ENCODE peak calls at places on chromosomes 11 and 22, in nine cellular contexts. One of them, this sample, is unnamed.

GRCh38 chr22:42439021-42439420 is 6.8 kb upstream of the NFAM1 start:
- DNase-seq in activated naive CD4-positive, alpha-beta T cell: no peak
- DNase-seq in transverse colon: no peak
- DNase-seq in AG09319: no peak
- DNase-seq in mucosa of descending colon: no peak
- DNase-seq in CD4-positive, alpha-beta T cell: no peak
- DNase-seq in NCI-H748 treated with DMSO at 0.1 percent for 48 hours: no peak
- DNase-seq in neural crest cell: no peak
- DNase-seq in effector memory CD8-positive, alpha-beta T cell: no peak
- DNase-seq in this sample: no peak

GRCh38 chr22:39239561-39240423 is 5.0 kb downstream of the PDGFB start:
- DNase-seq in activated naive CD4-positive, alpha-beta T cell: no peak
- DNase-seq in transverse colon: peak
- DNase-seq in AG09319: no peak
- DNase-seq in mucosa of descending colon: peak
- DNase-seq in CD4-positive, alpha-beta T cell: no peak
- DNase-seq in NCI-H748 treated with DMSO at 0.1 percent for 48 hours: peak
- DNase-seq in neural crest cell: no peak
- DNase-seq in effector memory CD8-positive, alpha-beta T cell: no peak
- DNase-seq in this sample: no peak

GRCh38 chr22:49735411-49736311 is 92.0 kb downstream of the BRD1 start:
- DNase-seq in activated naive CD4-positive, alpha-beta T cell: no peak
- DNase-seq in transverse colon: no peak
- DNase-seq in AG09319: no peak
- DNase-seq in mucosa of descending colon: no peak
- DNase-seq in CD4-positive, alpha-beta T cell: no peak
- DNase-seq in NCI-H748 treated with DMSO at 0.1 percent for 48 hours: no peak
- DNase-seq in neural crest cell: peak
- DNase-seq in effector memory CD8-positive, alpha-beta T cell: no peak
- DNase-seq in this sample: no peak

GRCh38 chr11:95884364-95884763 is 39.5 kb downstream of the MTMR2 start:
- DNase-seq in activated naive CD4-positive, alpha-beta T cell: no peak
- DNase-seq in transverse colon: no peak
- DNase-seq in AG09319: no peak
- DNase-seq in mucosa of descending colon: no peak
- DNase-seq in CD4-positive, alpha-beta T cell: no peak
- DNase-seq in NCI-H748 treated with DMSO at 0.1 percent for 48 hours: no peak
- DNase-seq in neural crest cell: no peak
- DNase-seq in effector memory CD8-positive, alpha-beta T cell: no peak
- DNase-seq in this sample: peak

GRCh38 chr22:49671331-49672012 is 156.2 kb downstream of the BRD1 start:
- DNase-seq in activated naive CD4-positive, alpha-beta T cell: no peak
- DNase-seq in transverse colon: no peak
- DNase-seq in AG09319: no peak
- DNase-seq in mucosa of descending colon: no peak
- DNase-seq in CD4-positive, alpha-beta T cell: no peak
- DNase-seq in NCI-H748 treated with DMSO at 0.1 percent for 48 hours: no peak
- DNase-seq in neural crest cell: no peak
- DNase-seq in effector memory CD8-positive, alpha-beta T cell: no peak
- DNase-seq in this sample: no peak

GRCh38 chr11:46984987-46985386 is 48.4 kb downstream of the CSTPP1 start:
- DNase-seq in activated naive CD4-positive, alpha-beta T cell: no peak
- DNase-seq in transverse colon: no peak
- DNase-seq in AG09319: no peak
- DNase-seq in mucosa of descending colon: no peak
- DNase-seq in CD4-positive, alpha-beta T cell: no peak
- DNase-seq in NCI-H748 treated with DMSO at 0.1 percent for 48 hours: no peak
- DNase-seq in neural crest cell: no peak
- DNase-seq in effector memory CD8-positive, alpha-beta T cell: no peak
- DNase-seq in this sample: no peak

GRCh38 chr11:17098038-17098437 is 20.6 kb upstream of the RPS13 start:
- DNase-seq in activated naive CD4-positive, alpha-beta T cell: no peak
- DNase-seq in transverse colon: no peak
- DNase-seq in AG09319: no peak
- DNase-seq in mucosa of descending colon: no peak
- DNase-seq in CD4-positive, alpha-beta T cell: no peak
- DNase-seq in NCI-H748 treated with DMSO at 0.1 percent for 48 hours: no peak
- DNase-seq in neural crest cell: no peak
- DNase-seq in effector memory CD8-positive, alpha-beta T cell: no peak
- DNase-seq in this sample: no peak

GRCh38 chr11:60993611-60994010 is 22.1 kb downstream of the CD6 start:
- DNase-seq in activated naive CD4-positive, alpha-beta T cell: no peak
- DNase-seq in transverse colon: no peak
- DNase-seq in AG09319: no peak
- DNase-seq in mucosa of descending colon: no peak
- DNase-seq in CD4-positive, alpha-beta T cell: no peak
- DNase-seq in NCI-H748 treated with DMSO at 0.1 percent for 48 hours: no peak
- DNase-seq in neural crest cell: no peak
- DNase-seq in effector memory CD8-positive, alpha-beta T cell: no peak
- DNase-seq in this sample: no peak

GRCh38 chr11:122681731-122682130 is 26.2 kb downstream of the UBASH3B start:
- DNase-seq in activated naive CD4-positive, alpha-beta T cell: no peak
- DNase-seq in transverse colon: no peak
- DNase-seq in AG09319: no peak
- DNase-seq in mucosa of descending colon: no peak
- DNase-seq in CD4-positive, alpha-beta T cell: no peak
- DNase-seq in NCI-H748 treated with DMSO at 0.1 percent for 48 hours: no peak
- DNase-seq in neural crest cell: no peak
- DNase-seq in effector memory CD8-positive, alpha-beta T cell: no peak
- DNase-seq in this sample: no peak

GRCh38 chr11:76654310-76654851 is 16.2 kb downstream of the LRRC32 start:
- DNase-seq in activated naive CD4-positive, alpha-beta T cell: no peak
- DNase-seq in transverse colon: peak
- DNase-seq in AG09319: peak
- DNase-seq in mucosa of descending colon: no peak
- DNase-seq in CD4-positive, alpha-beta T cell: no peak
- DNase-seq in NCI-H748 treated with DMSO at 0.1 percent for 48 hours: no peak
- DNase-seq in neural crest cell: no peak
- DNase-seq in effector memory CD8-positive, alpha-beta T cell: no peak
- DNase-seq in this sample: no peak

GRCh38 chr11:14318581-14318981 is 40.4 kb downstream of the RRAS2 start:
- DNase-seq in activated naive CD4-positive, alpha-beta T cell: no peak
- DNase-seq in transverse colon: no peak
- DNase-seq in AG09319: no peak
- DNase-seq in mucosa of descending colon: no peak
- DNase-seq in CD4-positive, alpha-beta T cell: no peak
- DNase-seq in NCI-H748 treated with DMSO at 0.1 percent for 48 hours: no peak
- DNase-seq in neural crest cell: no peak
- DNase-seq in effector memory CD8-positive, alpha-beta T cell: no peak
- DNase-seq in this sample: no peak

GRCh38 chr11:75056806-75057205 is 39.9 kb downstream of the OR2AT4 start:
- DNase-seq in activated naive CD4-positive, alpha-beta T cell: no peak
- DNase-seq in transverse colon: no peak
- DNase-seq in AG09319: no peak
- DNase-seq in mucosa of descending colon: no peak
- DNase-seq in CD4-positive, alpha-beta T cell: no peak
- DNase-seq in NCI-H748 treated with DMSO at 0.1 percent for 48 hours: no peak
- DNase-seq in neural crest cell: no peak
- DNase-seq in effector memory CD8-positive, alpha-beta T cell: no peak
- DNase-seq in this sample: no peak

GRCh38 chr11:75562836-75563484 is 907 bp downstream of the SERPINH1 start:
- DNase-seq in activated naive CD4-positive, alpha-beta T cell: no peak
- DNase-seq in transverse colon: peak
- DNase-seq in AG09319: no peak
- DNase-seq in mucosa of descending colon: no peak
- DNase-seq in CD4-positive, alpha-beta T cell: no peak
- DNase-seq in NCI-H748 treated with DMSO at 0.1 percent for 48 hours: no peak
- DNase-seq in neural crest cell: peak
- DNase-seq in effector memory CD8-positive, alpha-beta T cell: no peak
- DNase-seq in this sample: no peak

GRCh38 chr11:57772562-57772961 is 11.0 kb downstream of the CTNND1 start:
- DNase-seq in activated naive CD4-positive, alpha-beta T cell: no peak
- DNase-seq in transverse colon: no peak
- DNase-seq in AG09319: no peak
- DNase-seq in mucosa of descending colon: no peak
- DNase-seq in CD4-positive, alpha-beta T cell: no peak
- DNase-seq in NCI-H748 treated with DMSO at 0.1 percent for 48 hours: no peak
- DNase-seq in neural crest cell: no peak
- DNase-seq in effector memory CD8-positive, alpha-beta T cell: no peak
- DNase-seq in this sample: no peak

GRCh38 chr11:130314184-130314748 is 451 bp downstream of the ZBTB44 start:
- DNase-seq in activated naive CD4-positive, alpha-beta T cell: peak
- DNase-seq in transverse colon: peak
- DNase-seq in AG09319: no peak
- DNase-seq in mucosa of descending colon: peak
- DNase-seq in CD4-positive, alpha-beta T cell: peak
- DNase-seq in NCI-H748 treated with DMSO at 0.1 percent for 48 hours: no peak
- DNase-seq in neural crest cell: peak
- DNase-seq in effector memory CD8-positive, alpha-beta T cell: peak
- DNase-seq in this sample: no peak

GRCh38 chr22:19607198-19608113 is 83.2 kb upstream of the CLDN5 start:
- DNase-seq in activated naive CD4-positive, alpha-beta T cell: peak
- DNase-seq in transverse colon: peak
- DNase-seq in AG09319: no peak
- DNase-seq in mucosa of descending colon: peak
- DNase-seq in CD4-positive, alpha-beta T cell: peak
- DNase-seq in NCI-H748 treated with DMSO at 0.1 percent for 48 hours: peak
- DNase-seq in neural crest cell: no peak
- DNase-seq in effector memory CD8-positive, alpha-beta T cell: no peak
- DNase-seq in this sample: no peak

GRCh38 chr11:65419460-65419772 is 3.2 kb upstream of the NEAT1 start:
- DNase-seq in activated naive CD4-positive, alpha-beta T cell: no peak
- DNase-seq in transverse colon: peak
- DNase-seq in AG09319: no peak
- DNase-seq in mucosa of descending colon: peak
- DNase-seq in CD4-positive, alpha-beta T cell: no peak
- DNase-seq in NCI-H748 treated with DMSO at 0.1 percent for 48 hours: no peak
- DNase-seq in neural crest cell: no peak
- DNase-seq in effector memory CD8-positive, alpha-beta T cell: no peak
- DNase-seq in this sample: no peak

GRCh38 chr22:37629928-37630327 is 9.5 kb upstream of the SH3BP1 start:
- DNase-seq in activated naive CD4-positive, alpha-beta T cell: no peak
- DNase-seq in transverse colon: no peak
- DNase-seq in AG09319: no peak
- DNase-seq in mucosa of descending colon: no peak
- DNase-seq in CD4-positive, alpha-beta T cell: no peak
- DNase-seq in NCI-H748 treated with DMSO at 0.1 percent for 48 hours: no peak
- DNase-seq in neural crest cell: no peak
- DNase-seq in effector memory CD8-positive, alpha-beta T cell: no peak
- DNase-seq in this sample: no peak

GRCh38 chr11:11740081-11740702 is 101.6 kb upstream of the USP47 start:
- DNase-seq in activated naive CD4-positive, alpha-beta T cell: no peak
- DNase-seq in transverse colon: no peak
- DNase-seq in AG09319: no peak
- DNase-seq in mucosa of descending colon: no peak
- DNase-seq in CD4-positive, alpha-beta T cell: no peak
- DNase-seq in NCI-H748 treated with DMSO at 0.1 percent for 48 hours: peak
- DNase-seq in neural crest cell: no peak
- DNase-seq in effector memory CD8-positive, alpha-beta T cell: no peak
- DNase-seq in this sample: peak

GRCh38 chr22:46514592-46515207 is 22.7 kb downstream of the CELSR1 start:
- DNase-seq in activated naive CD4-positive, alpha-beta T cell: no peak
- DNase-seq in transverse colon: no peak
- DNase-seq in AG09319: no peak
- DNase-seq in mucosa of descending colon: no peak
- DNase-seq in CD4-positive, alpha-beta T cell: no peak
- DNase-seq in NCI-H748 treated with DMSO at 0.1 percent for 48 hours: no peak
- DNase-seq in neural crest cell: no peak
- DNase-seq in effector memory CD8-positive, alpha-beta T cell: no peak
- DNase-seq in this sample: peak

GRCh38 chr11:18720811-18721575 is 5.0 kb downstream of the IGSF22 start:
- DNase-seq in activated naive CD4-positive, alpha-beta T cell: peak
- DNase-seq in transverse colon: peak
- DNase-seq in AG09319: no peak
- DNase-seq in mucosa of descending colon: peak
- DNase-seq in CD4-positive, alpha-beta T cell: peak
- DNase-seq in NCI-H748 treated with DMSO at 0.1 percent for 48 hours: peak
- DNase-seq in neural crest cell: peak
- DNase-seq in effector memory CD8-positive, alpha-beta T cell: peak
- DNase-seq in this sample: no peak

GRCh38 chr11:210122-210802 is 2.8 kb downstream of the RIC8A start:
- DNase-seq in activated naive CD4-positive, alpha-beta T cell: no peak
- DNase-seq in transverse colon: no peak
- DNase-seq in AG09319: no peak
- DNase-seq in mucosa of descending colon: no peak
- DNase-seq in CD4-positive, alpha-beta T cell: no peak
- DNase-seq in NCI-H748 treated with DMSO at 0.1 percent for 48 hours: no peak
- DNase-seq in neural crest cell: no peak
- DNase-seq in effector memory CD8-positive, alpha-beta T cell: no peak
- DNase-seq in this sample: no peak

GRCh38 chr22:45731041-45731797 is 59.6 kb downstream of the ATXN10 start:
- DNase-seq in activated naive CD4-positive, alpha-beta T cell: no peak
- DNase-seq in transverse colon: peak
- DNase-seq in AG09319: no peak
- DNase-seq in mucosa of descending colon: no peak
- DNase-seq in CD4-positive, alpha-beta T cell: no peak
- DNase-seq in NCI-H748 treated with DMSO at 0.1 percent for 48 hours: no peak
- DNase-seq in neural crest cell: no peak
- DNase-seq in effector memory CD8-positive, alpha-beta T cell: no peak
- DNase-seq in this sample: no peak

GRCh38 chr22:27206001-27206746 is 548.8 kb downstream of the MIAT start:
- DNase-seq in activated naive CD4-positive, alpha-beta T cell: no peak
- DNase-seq in transverse colon: no peak
- DNase-seq in AG09319: no peak
- DNase-seq in mucosa of descending colon: no peak
- DNase-seq in CD4-positive, alpha-beta T cell: no peak
- DNase-seq in NCI-H748 treated with DMSO at 0.1 percent for 48 hours: no peak
- DNase-seq in neural crest cell: no peak
- DNase-seq in effector memory CD8-positive, alpha-beta T cell: no peak
- DNase-seq in this sample: no peak

GRCh38 chr11:132253469-132254264 is 883.3 kb downstream of the NTM start:
- DNase-seq in activated naive CD4-positive, alpha-beta T cell: no peak
- DNase-seq in transverse colon: no peak
- DNase-seq in AG09319: no peak
- DNase-seq in mucosa of descending colon: no peak
- DNase-seq in CD4-positive, alpha-beta T cell: no peak
- DNase-seq in NCI-H748 treated with DMSO at 0.1 percent for 48 hours: no peak
- DNase-seq in neural crest cell: no peak
- DNase-seq in effector memory CD8-positive, alpha-beta T cell: no peak
- DNase-seq in this sample: no peak

This sample was measured in keratinocyte.